ENCODE peak calls at places on chromosome 6, in four cellular contexts. B is T1000, A is HCEC 1CT, Z is GM23248. G is an unnamed sample.

GRCh38 chr6:25042599-25042936 is 106.8 kb upstream of the RIPOR2 start:
- DNase-seq in B (no peak), A (no peak), Z (no peak), G (no peak)

GRCh38 chr6:111147440-111147839 is 60.1 kb downstream of the SLC16A10 start:
- DNase-seq in Z (no peak), B (no peak), A (no peak), G (no peak)

GRCh38 chr6:107740496-107741190 is 83.5 kb downstream of the SCML4 start:
- DNase-seq in Z (peak; percentile 26), B (no peak), A (no peak), G (no peak)

GRCh38 chr6:89483111-89483720 is 50.3 kb downstream of the ANKRD6 start:
- DNase-seq in B (no peak), A (no peak), Z (peak; percentile 41), G (no peak)

GRCh38 chr6:112241820-112242443 is 12.4 kb downstream of the LAMA4 start:
- DNase-seq in A (no peak), Z (peak; percentile 46), B (no peak), G (no peak)

GRCh38 chr6:35142578-35142977 is 1.4 kb upstream of the TCP11 start:
- DNase-seq in A (peak; percentile 13), B (no peak), Z (peak; percentile 56), G (peak; percentile 19)

GRCh38 chr6:37289931-37290330 is 32.0 kb upstream of the TMEM217 start:
- DNase-seq in B (no peak), Z (no peak), A (no peak), G (peak; percentile 11)

GRCh38 chr6:161198176-161198575 is 75.7 kb downstream of the AGPAT4 start:
- DNase-seq in B (no peak), Z (peak; percentile 45), A (no peak), G (no peak)